ENCODE peak calls at places on chromosomes 1 and 21, in six cellular contexts. One of them, this sample, is unnamed.
A peak's percentile ranks its signal among the peaks of the same experiment; 100 is the strongest.

GRCh38 chr1:109466440-109467300 is at the start of gene SYPL2:
- DNase-seq in H1: peak; percentile 77
- DNase-seq in GM12878: no peak
- DNase-seq in K562: peak; percentile 55
- DNase-seq in A549: no peak
- DNase-seq in SK-N-SH: peak; percentile 79
- DNase-seq in this sample: no peak

GRCh38 chr1:17140279-17140678 is 21.0 kb upstream of the PADI2 start:
- DNase-seq in A549: no peak
- DNase-seq in H1: no peak
- DNase-seq in GM12878: no peak
- DNase-seq in SK-N-SH: no peak
- DNase-seq in K562: no peak
- DNase-seq in this sample: no peak

GRCh38 chr21:33434770-33435360 is 31.7 kb downstream of the IFNGR2 start:
- DNase-seq in H1: no peak
- DNase-seq in K562: peak; percentile 53
- DNase-seq in GM12878: peak; percentile 99
- DNase-seq in SK-N-SH: no peak
- DNase-seq in A549: peak; percentile 30
- DNase-seq in this sample: no peak

GRCh38 chr1:177228721-177229088 is 57.9 kb downstream of the BRINP2 start:
- DNase-seq in A549: peak; percentile 22
- DNase-seq in H1: no peak
- DNase-seq in K562: no peak
- DNase-seq in SK-N-SH: no peak
- DNase-seq in GM12878: no peak
- DNase-seq in this sample: no peak

GRCh38 chr1:53046930-53047329 is 15.1 kb upstream of the PODN start:
- DNase-seq in GM12878: no peak
- DNase-seq in H1: no peak
- DNase-seq in A549: no peak
- DNase-seq in K562: no peak
- DNase-seq in SK-N-SH: no peak
- DNase-seq in this sample: peak; percentile 12

GRCh38 chr1:113943028-113943811 is 14.1 kb downstream of the HIPK1 start:
- DNase-seq in GM12878: no peak
- DNase-seq in A549: no peak
- DNase-seq in SK-N-SH: no peak
- DNase-seq in H1: no peak
- DNase-seq in K562: no peak
- DNase-seq in this sample: no peak

GRCh38 chr1:62398377-62398776 is 38.5 kb upstream of the USP1 start:
- DNase-seq in H1: no peak
- DNase-seq in K562: no peak
- DNase-seq in GM12878: no peak
- DNase-seq in A549: no peak
- DNase-seq in SK-N-SH: no peak
- DNase-seq in this sample: no peak

GRCh38 chr1:245589221-245589620 is 434.4 kb downstream of the KIF26B start:
- DNase-seq in H1: no peak
- DNase-seq in SK-N-SH: peak; percentile 39
- DNase-seq in GM12878: no peak
- DNase-seq in K562: no peak
- DNase-seq in A549: no peak
- DNase-seq in this sample: no peak

GRCh38 chr1:19656134-19656779 is 8.4 kb upstream of the HTR6 start:
- DNase-seq in GM12878: no peak
- DNase-seq in SK-N-SH: no peak
- DNase-seq in A549: no peak
- DNase-seq in H1: no peak
- DNase-seq in K562: no peak
- DNase-seq in this sample: no peak

GRCh38 chr1:231827337-231828105 is 200.9 kb downstream of the DISC1 start:
- DNase-seq in H1: no peak
- DNase-seq in GM12878: no peak
- DNase-seq in SK-N-SH: no peak
- DNase-seq in A549: no peak
- DNase-seq in K562: no peak
- DNase-seq in this sample: peak; percentile 13

GRCh38 chr1:33692216-33693188 is 171.4 kb upstream of the HMGB4 start:
- DNase-seq in H1: no peak
- DNase-seq in A549: no peak
- DNase-seq in K562: no peak
- DNase-seq in GM12878: no peak
- DNase-seq in SK-N-SH: no peak
- DNase-seq in this sample: no peak

GRCh38 chr1:91501527-91501859 is 842 bp downstream of the CDC7 start:
- DNase-seq in GM12878: no peak
- DNase-seq in H1: no peak
- DNase-seq in SK-N-SH: peak; percentile 53
- DNase-seq in A549: peak; percentile 28
- DNase-seq in K562: peak; percentile 47
- DNase-seq in this sample: no peak

GRCh38 chr1:184118051-184118450 is 66.5 kb downstream of the TSEN15 start:
- DNase-seq in SK-N-SH: no peak
- DNase-seq in GM12878: no peak
- DNase-seq in A549: no peak
- DNase-seq in H1: no peak
- DNase-seq in K562: no peak
- DNase-seq in this sample: no peak

GRCh38 chr1:151406176-151406575 is 6.8 kb downstream of the PSMB4 start:
- DNase-seq in A549: no peak
- DNase-seq in K562: no peak
- DNase-seq in H1: no peak
- DNase-seq in GM12878: no peak
- DNase-seq in SK-N-SH: no peak
- DNase-seq in this sample: no peak

GRCh38 chr1:19165501-19165900 is 44.6 kb downstream of the UBR4 start:
- DNase-seq in GM12878: no peak
- DNase-seq in K562: no peak
- DNase-seq in H1: no peak
- DNase-seq in A549: no peak
- DNase-seq in SK-N-SH: no peak
- DNase-seq in this sample: no peak

GRCh38 chr1:68229927-68230812 is 2.2 kb downstream of the WLS start:
- DNase-seq in H1: no peak
- DNase-seq in K562: no peak
- DNase-seq in A549: no peak
- DNase-seq in SK-N-SH: no peak
- DNase-seq in GM12878: no peak
- DNase-seq in this sample: no peak

GRCh38 chr21:42672699-42673458 is 19.5 kb downstream of the PDE9A start:
- DNase-seq in GM12878: no peak
- DNase-seq in SK-N-SH: no peak
- DNase-seq in H1: no peak
- DNase-seq in K562: no peak
- DNase-seq in A549: no peak
- DNase-seq in this sample: no peak

GRCh38 chr1:42784946-42785693 is at the start of gene TMEM269:
- DNase-seq in SK-N-SH: peak; percentile 27
- DNase-seq in H1: no peak
- DNase-seq in K562: no peak
- DNase-seq in GM12878: no peak
- DNase-seq in A549: no peak
- DNase-seq in this sample: no peak

GRCh38 chr1:93522721-93523120 is 74.8 kb downstream of the FNBP1L start:
- DNase-seq in GM12878: no peak
- DNase-seq in H1: no peak
- DNase-seq in A549: no peak
- DNase-seq in K562: no peak
- DNase-seq in SK-N-SH: no peak
- DNase-seq in this sample: no peak

GRCh38 chr1:67682659-67683197 is 2.3 kb upstream of the GADD45A start:
- DNase-seq in H1: no peak
- DNase-seq in GM12878: no peak
- DNase-seq in SK-N-SH: no peak
- DNase-seq in A549: no peak
- DNase-seq in K562: peak; percentile 49
- DNase-seq in this sample: peak; percentile 58

GRCh38 chr1:30147188-30147587 is 576.2 kb downstream of the MATN1 start:
- DNase-seq in K562: no peak
- DNase-seq in H1: no peak
- DNase-seq in GM12878: no peak
- DNase-seq in A549: no peak
- DNase-seq in SK-N-SH: no peak
- DNase-seq in this sample: no peak

GRCh38 chr1:47621977-47622376 is 184.1 kb downstream of the FOXD2 start:
- DNase-seq in GM12878: no peak
- DNase-seq in A549: no peak
- DNase-seq in H1: no peak
- DNase-seq in K562: no peak
- DNase-seq in SK-N-SH: no peak
- DNase-seq in this sample: no peak

DNA sequence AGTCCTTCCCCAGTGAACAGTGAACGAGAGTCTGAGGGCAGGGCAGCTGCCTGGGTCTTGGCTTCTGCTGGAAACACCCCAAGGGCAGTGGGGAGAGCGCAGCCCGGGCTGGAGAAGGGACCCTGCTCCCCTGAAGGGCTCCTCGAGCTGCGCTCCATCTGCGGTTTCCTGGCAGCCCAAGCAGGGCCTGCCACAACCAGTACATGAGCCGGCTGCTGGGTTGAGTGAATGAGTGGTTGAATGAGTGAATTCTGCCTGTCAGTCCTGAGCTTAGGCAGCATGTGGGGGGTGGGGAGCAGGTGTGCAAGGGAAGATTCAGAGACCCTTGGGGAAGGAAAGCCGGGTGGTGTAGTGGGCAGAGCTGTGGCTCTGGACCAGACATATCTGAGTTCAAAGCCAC is 3.6 kb downstream of the OPRD1 start:
- DNase-seq in A549: no peak
- DNase-seq in H1: no peak
- DNase-seq in K562: no peak
- DNase-seq in GM12878: no peak
- DNase-seq in SK-N-SH: peak; percentile 47
- DNase-seq in this sample: no peak
- TF ChIP-seq CHD2 in A549: no peak
- TF ChIP-seq CHD2 in H1: no peak
- TF ChIP-seq CHD2 in K562: no peak
- TF ChIP-seq CHD2 in GM12878: no peak
- TF ChIP-seq CHD2 in SK-N-SH: no peak
- TF ChIP-seq CHD2 in this sample: no peak

GRCh38 chr21:14657241-14658008 is 111.3 kb upstream of the SAMSN1 start:
- DNase-seq in A549: no peak
- DNase-seq in SK-N-SH: no peak
- DNase-seq in GM12878: no peak
- DNase-seq in H1: no peak
- DNase-seq in K562: no peak
- DNase-seq in this sample: no peak
- H3K4me3 ChIP-seq in A549: no peak overlapping the region
- H3K4me3 ChIP-seq in SK-N-SH: no peak overlapping the region
- H3K4me3 ChIP-seq in GM12878: no peak overlapping the region
- H3K4me3 ChIP-seq in H1: no peak overlapping the region
- H3K4me3 ChIP-seq in K562: no peak overlapping the region
- H3K4me3 ChIP-seq in this sample: no peak overlapping the region

GRCh38 chr21:45030637-45031218 is 43.7 kb upstream of the ADARB1 start:
- DNase-seq in H1: peak; percentile 47
- DNase-seq in K562: no peak
- DNase-seq in SK-N-SH: no peak
- DNase-seq in A549: no peak
- DNase-seq in GM12878: no peak
- DNase-seq in this sample: no peak

GRCh38 chr21:45031231-45032191 is 42.9 kb upstream of the ADARB1 start:
- DNase-seq in A549: no peak
- DNase-seq in K562: no peak
- DNase-seq in H1: no peak
- DNase-seq in GM12878: no peak
- DNase-seq in SK-N-SH: no peak
- DNase-seq in this sample: no peak

GRCh38 chr21:45029298-45029967 is 44.9 kb upstream of the ADARB1 start:
- DNase-seq in K562: peak; percentile 51
- DNase-seq in H1: no peak
- DNase-seq in GM12878: no peak
- DNase-seq in A549: no peak
- DNase-seq in SK-N-SH: peak; percentile 70
- DNase-seq in this sample: peak; percentile 18

GRCh38 chr21:45032332-45032731 is 42.0 kb upstream of the ADARB1 start:
- DNase-seq in A549: no peak
- DNase-seq in SK-N-SH: no peak
- DNase-seq in GM12878: no peak
- DNase-seq in K562: no peak
- DNase-seq in H1: no peak
- DNase-seq in this sample: no peak

DNA sequence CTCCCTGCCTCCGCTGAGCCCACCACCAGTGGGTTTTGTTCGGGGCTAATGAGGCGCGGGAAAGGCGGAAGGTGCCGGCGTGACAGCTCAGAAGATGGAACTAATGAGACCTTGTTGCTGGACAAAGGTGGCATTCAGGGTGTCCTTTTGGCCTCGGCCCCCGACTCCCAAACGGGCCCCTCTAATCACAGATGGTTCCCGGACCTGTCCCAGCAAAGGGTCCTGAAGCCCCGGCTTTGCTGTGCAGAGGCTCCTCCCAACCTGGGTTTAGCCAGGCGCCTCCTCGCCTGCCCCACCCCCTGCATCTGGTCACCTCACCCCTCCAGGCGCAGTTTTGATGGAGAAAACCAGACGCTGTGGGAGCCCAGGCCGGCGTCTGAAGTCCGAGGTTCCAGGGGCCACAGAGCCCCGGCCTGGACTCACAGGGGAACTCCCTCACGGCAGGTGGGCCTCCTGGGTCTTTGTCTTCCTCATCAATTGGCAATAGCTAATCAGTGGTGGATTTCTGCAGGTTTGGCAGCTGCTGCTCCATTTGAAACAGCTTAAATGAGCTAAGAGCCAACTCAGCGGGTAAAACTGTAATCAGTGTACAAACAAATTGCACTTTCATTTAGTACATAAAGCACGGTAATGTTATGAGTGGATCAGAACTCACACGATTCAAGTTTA is 44.3 kb upstream of the ADARB1 start:
- DNase-seq in A549: no peak
- DNase-seq in K562: no peak
- DNase-seq in H1: peak; percentile 71
- DNase-seq in GM12878: no peak
- DNase-seq in SK-N-SH: peak; percentile 79
- DNase-seq in this sample: no peak
- TF ChIP-seq CHD2 in A549: no peak
- TF ChIP-seq CHD2 in K562: no peak
- TF ChIP-seq CHD2 in H1: no peak
- TF ChIP-seq CHD2 in GM12878: no peak
- TF ChIP-seq CHD2 in SK-N-SH: no peak
- TF ChIP-seq CHD2 in this sample: no peak

DNA sequence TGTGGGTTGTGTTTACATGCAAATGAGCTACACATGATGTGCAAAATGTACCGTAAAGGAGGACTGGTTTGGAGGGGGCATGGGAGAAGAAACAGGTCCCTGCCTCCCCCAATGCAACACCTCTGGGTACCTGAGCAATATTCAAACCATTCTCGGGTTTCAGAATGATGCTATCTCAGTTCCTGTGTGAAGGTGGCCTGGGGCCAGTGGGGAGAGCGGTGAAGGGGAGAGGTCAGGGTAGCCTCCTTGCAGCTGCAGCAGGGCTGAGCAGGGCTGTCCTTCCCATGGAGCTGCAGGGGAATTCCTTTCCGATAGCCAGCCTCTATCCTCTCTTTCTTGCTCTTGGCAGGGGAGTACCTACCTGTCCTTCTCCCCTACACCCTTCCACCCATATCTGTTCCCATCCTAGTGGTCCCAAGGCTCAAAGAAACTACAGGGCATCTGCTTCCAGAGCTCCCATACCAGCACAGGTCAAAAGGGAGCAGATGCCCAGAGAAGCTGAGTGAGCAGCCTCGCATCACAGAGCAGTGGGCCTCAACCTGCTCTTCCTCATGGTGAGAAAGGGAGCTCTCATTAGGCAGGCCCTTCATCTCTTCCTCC is 11.9 kb downstream of the MEF2D start:
- DNase-seq in H1: no peak
- DNase-seq in SK-N-SH: no peak
- DNase-seq in K562: no peak
- DNase-seq in A549: no peak
- DNase-seq in GM12878: no peak
- DNase-seq in this sample: no peak
- H3K4me3 ChIP-seq in H1: no peak overlapping the region
- H3K4me3 ChIP-seq in SK-N-SH: no peak overlapping the region
- H3K4me3 ChIP-seq in K562: no peak overlapping the region
- H3K4me3 ChIP-seq in A549: no peak overlapping the region
- H3K4me3 ChIP-seq in GM12878: peak overlapping the region; percentile 73
- H3K4me3 ChIP-seq in this sample: no peak overlapping the region

This sample was measured in HepG2.